ENCODE peak calls at places on chromosomes 6 and 20, in six cellular contexts. S is ecto neural progenitor cell, G is caudate nucleus, Q is right cardiac atrium, J is LHCN-M2, U is EH. W is an unnamed sample.
A peak's percentile ranks its signal among the peaks of the same experiment; 100 is the strongest.

GRCh38 chr20:61185841-61186601 is 66.0 kb upstream of the CDH4 start:
- DNase-seq in S (no peak), G (no peak), Q (no peak), J (peak; percentile 98), U (peak; percentile 96), W (no peak)

GRCh38 chr6:116008470-116009229 is 52.0 kb downstream of the FRK start:
- DNase-seq in S (peak; percentile 43), G (no peak), Q (peak; percentile 41), J (peak; percentile 99), U (peak; percentile 82), W (peak; percentile 67)

GRCh38 chr6:88374556-88374955 is 208.4 kb upstream of the CNR1 start:
- DNase-seq in S (no peak), G (no peak), Q (no peak), J (no peak), U (no peak), W (no peak)

GRCh38 chr6:13787146-13787545 is 27.2 kb downstream of the MCUR1 start:
- DNase-seq in S (no peak), G (no peak), Q (no peak), J (no peak), U (peak; percentile 50), W (no peak)

GRCh38 chr6:142014515-142014914 is 118.2 kb upstream of the GJE1 start:
- DNase-seq in S (no peak), G (no peak), Q (no peak), J (peak; percentile 97), U (peak; percentile 98), W (no peak)

GRCh38 chr20:25061103-25061799 is 3.3 kb upstream of the ACSS1 start:
- DNase-seq in S (no peak), G (no peak), Q (no peak), J (no peak), U (no peak), W (no peak)

GRCh38 chr6:119308048-119308570 is 41.5 kb downstream of the MAN1A1 start:
- DNase-seq in S (no peak), G (no peak), Q (no peak), J (peak; percentile 66), U (peak; percentile 51), W (peak; percentile 38)

GRCh38 chr6:121437861-121438651 is 2.6 kb downstream of the GJA1 start:
- DNase-seq in S (no peak), G (no peak), Q (no peak), J (no peak), U (peak; percentile 77), W (peak; percentile 29)

GRCh38 chr6:8014947-8015346 is 49.2 kb downstream of the BLOC1S5 start:
- DNase-seq in S (no peak), G (no peak), Q (no peak), J (peak; percentile 40), U (no peak), W (no peak)

GRCh38 chr6:159529820-159530405 is 163.1 kb downstream of the SOD2 start:
- DNase-seq in S (no peak), G (no peak), Q (peak; percentile 59), J (no peak), U (no peak), W (no peak)

GRCh38 chr20:53599378-53599777 is 5.7 kb upstream of the ZNF217 start:
- DNase-seq in S (peak; percentile 41), G (no peak), Q (no peak), J (no peak), U (no peak), W (no peak)

GRCh38 chr6:63572733-63573139 is 456 bp downstream of the LOC128125822 start:
- DNase-seq in S (no peak), G (no peak), Q (no peak), J (no peak), U (no peak), W (no peak)

GRCh38 chr20:59633646-59634045 is 29.3 kb downstream of the PHACTR3 start:
- DNase-seq in S (no peak), G (no peak), Q (no peak), J (no peak), U (no peak), W (no peak)

GRCh38 chr6:56863366-56863765 is 91.5 kb upstream of the BEND6 start:
- DNase-seq in S (no peak), G (no peak), Q (no peak), J (peak; percentile 97), U (peak; percentile 84), W (no peak)

GRCh38 chr6:89989742-89990141 is 95.5 kb downstream of the GJA10 start:
- DNase-seq in S (no peak), G (no peak), Q (no peak), J (peak; percentile 53), U (peak; percentile 98), W (no peak)

GRCh38 chr6:1136415-1136774 is 175.5 kb upstream of the FOXQ1 start:
- DNase-seq in S (no peak), G (no peak), Q (peak; percentile 65), J (peak; percentile 28), U (peak; percentile 80), W (no peak)

GRCh38 chr6:46997646-46998045 is 44.5 kb downstream of the ADGRF1 start:
- DNase-seq in S (no peak), G (no peak), Q (no peak), J (no peak), U (no peak), W (no peak)

GRCh38 chr20:31815408-31816188 is 3.6 kb upstream of the MYLK2 start:
- DNase-seq in S (no peak), G (no peak), Q (no peak), J (peak; percentile 59), U (peak; percentile 41), W (no peak)

GRCh38 chr6:112269165-112269564 is 14.8 kb upstream of the LAMA4 start:
- DNase-seq in S (no peak), G (no peak), Q (no peak), J (peak; percentile 57), U (peak; percentile 46), W (no peak)

GRCh38 chr6:11423667-11424066 is 113.9 kb upstream of the TMEM170B start:
- DNase-seq in S (no peak), G (no peak), Q (no peak), J (no peak), U (no peak), W (no peak)

GRCh38 chr6:166032366-166033171 is 135.1 kb downstream of the TBXT start:
- DNase-seq in S (no peak), G (no peak), Q (peak; percentile 73), J (peak; percentile 81), U (peak; percentile 86), W (peak; percentile 31)

GRCh38 chr6:91705646-91706045 is 1118.8 kb upstream of the MAP3K7 start:
- DNase-seq in S (no peak), G (no peak), Q (no peak), J (peak; percentile 13), U (no peak), W (no peak)

GRCh38 chr6:130282234-130282995 is 59.7 kb upstream of the SAMD3 start:
- DNase-seq in S (no peak), G (no peak), Q (no peak), J (peak; percentile 10), U (peak; percentile 18), W (no peak)

GRCh38 chr6:95636552-95637376 is 59.4 kb downstream of the MANEA start:
- DNase-seq in S (no peak), G (no peak), Q (no peak), J (no peak), U (no peak), W (no peak)

GRCh38 chr20:20368414-20369352 is 779 bp downstream of the INSM1 start:
- DNase-seq in S (peak; percentile 65), G (peak; percentile 50), Q (no peak), J (no peak), U (no peak), W (no peak)

GRCh38 chr20:50333131-50333530 is 142.5 kb downstream of the CEBPB start:
- DNase-seq in S (no peak), G (no peak), Q (no peak), J (no peak), U (no peak), W (no peak)

GRCh38 chr6:102387351-102388033 is 994.0 kb downstream of the GRIK2 start:
- DNase-seq in S (no peak), G (no peak), Q (no peak), J (no peak), U (no peak), W (no peak)

GRCh38 chr6:155623450-155624178 is 168.0 kb upstream of the NOX3 start:
- DNase-seq in S (no peak), G (no peak), Q (no peak), J (no peak), U (no peak), W (no peak)

W was measured in adrenal gland.